ENCODE peak calls at places on chromosomes 16 and 17, in five cellular contexts. O, E, K, C and L are unnamed samples.

GRCh38 chr17:47948706-47949196 is 7.4 kb downstream of the PNPO start:
- DNase-seq in K (no peak), C (no peak), O (no peak), E (no peak), L (no peak)

GRCh38 chr17:65008877-65009276 is 47.7 kb downstream of the GNA13 start:
- DNase-seq in O (no peak), C (no peak), K (no peak), E (peak), L (no peak)

GRCh38 chr16:15575293-15576049 is 67.5 kb downstream of the MARF1 start:
- DNase-seq in K (no peak), E (no peak), O (no peak), C (no peak), L (no peak)

GRCh38 chr16:87002717-87003413 is 314.3 kb downstream of the C16orf95 start:
- DNase-seq in C (no peak), O (no peak), E (peak), K (peak), L (no peak)

GRCh38 chr17:57856792-57857620 is 7.2 kb upstream of the MRPS23 start:
- DNase-seq in E (no peak), K (no peak), O (no peak), C (no peak), L (no peak)

GRCh38 chr17:73397856-73398540 is 86.2 kb upstream of the CDC42EP4 start:
- DNase-seq in K (no peak), O (no peak), E (no peak), C (no peak), L (no peak)

GRCh38 chr17:76953066-76953465 is 84.9 kb downstream of the MGAT5B start:
- DNase-seq in E (no peak), K (no peak), O (no peak), C (no peak), L (no peak)

GRCh38 chr16:75109732-75110243 is 6.8 kb downstream of the LDHD start:
- DNase-seq in O (no peak), E (no peak), K (no peak), C (no peak), L (no peak)

GRCh38 chr17:43616865-43617264 is 44.9 kb downstream of the MEOX1 start:
- DNase-seq in K (no peak), O (no peak), E (no peak), C (no peak), L (no peak)

GRCh38 chr16:58651965-58652348 is 22.3 kb upstream of the CNOT1 start:
- DNase-seq in O (no peak), E (peak), K (peak), C (no peak), L (no peak)